ENCODE peak calls at places on chromosome 17, in nine cellular contexts. I is cardiac muscle cell; A is mammary epithelial cell; S is upper lobe of right lung; L is A549; T is ovary; W is CD8-positive, alpha-beta T cell; P is kidney; X is right lobe of liver. Y is an unnamed sample.

GRCh38 chr17:76138234-76138895 is 2.7 kb downstream of the FOXJ1 start:
- DNase-seq in I (no peak), A (no peak), S (no peak), L (peak; percentile 66), T (no peak), W (no peak), P (peak; percentile 87), X (peak; percentile 17), Y (peak; percentile 64)

GRCh38 chr17:72187544-72187943 is 66.7 kb downstream of the SOX9 start:
- DNase-seq in I (peak; percentile 85), A (no peak), S (no peak), L (no peak), T (no peak), W (no peak), P (peak; percentile 78), X (peak; percentile 57), Y (no peak)

GRCh38 chr17:27155866-27156265 is 138.0 kb upstream of the WSB1 start:
- DNase-seq in I (no peak), A (no peak), S (peak; percentile 45), L (no peak), T (no peak), W (no peak), P (peak; percentile 49), X (peak; percentile 6), Y (peak; percentile 62)

GRCh38 chr17:72555052-72555451 is 434.2 kb downstream of the SOX9 start:
- DNase-seq in I (no peak), A (no peak), S (no peak), L (no peak), T (no peak), W (no peak), P (no peak), X (no peak), Y (no peak)

GRCh38 chr17:47840742-47841487 is at the start of gene SCRN2:
- DNase-seq in I (peak; percentile 86), A (peak; percentile 82), S (peak; percentile 95), L (peak; percentile 93), T (peak; percentile 94), W (peak; percentile 79), P (peak; percentile 96), X (peak; percentile 91), Y (peak; percentile 98)

GRCh38 chr17:56313201-56313600 is 159.9 kb downstream of the ANKFN1 start:
- DNase-seq in I (no peak), A (no peak), S (no peak), L (no peak), T (no peak), W (no peak), P (no peak), X (no peak), Y (peak; percentile 66)

GRCh38 chr17:48804936-48805411 is 12.1 kb downstream of the TTLL6 start:
- DNase-seq in I (peak; percentile 65), A (peak; percentile 21), S (peak; percentile 79), L (peak; percentile 96), T (peak; percentile 66), W (peak; percentile 61), P (peak; percentile 78), X (peak; percentile 58), Y (peak; percentile 85)

GRCh38 chr17:73308017-73308823 is 3.6 kb downstream of the CDC42EP4 start:
- DNase-seq in I (peak; percentile 97), A (peak; percentile 85), S (peak; percentile 94), L (peak; percentile 92), T (peak; percentile 88), W (no peak), P (peak; percentile 95), X (peak; percentile 86), Y (no peak)

GRCh38 chr17:4971826-4972225 is 4.2 kb upstream of the SPAG7 start:
- DNase-seq in I (no peak), A (no peak), S (no peak), L (no peak), T (no peak), W (no peak), P (peak; percentile 26), X (no peak), Y (no peak)

GRCh38 chr17:4972322-4972721 is 4.7 kb upstream of the SPAG7 start:
- DNase-seq in I (no peak), A (no peak), S (no peak), L (no peak), T (no peak), W (no peak), P (peak; percentile 66), X (no peak), Y (no peak)

GRCh38 chr17:4973431-4973830 is 5.8 kb upstream of the SPAG7 start:
- DNase-seq in I (no peak), A (no peak), S (no peak), L (no peak), T (no peak), W (no peak), P (peak; percentile 66), X (no peak), Y (no peak)

GRCh38 chr17:4974064-4974670 is 6.5 kb upstream of the SPAG7 start:
- DNase-seq in I (no peak), A (no peak), S (no peak), L (no peak), T (no peak), W (no peak), P (peak; percentile 40), X (no peak), Y (no peak)

DNA sequence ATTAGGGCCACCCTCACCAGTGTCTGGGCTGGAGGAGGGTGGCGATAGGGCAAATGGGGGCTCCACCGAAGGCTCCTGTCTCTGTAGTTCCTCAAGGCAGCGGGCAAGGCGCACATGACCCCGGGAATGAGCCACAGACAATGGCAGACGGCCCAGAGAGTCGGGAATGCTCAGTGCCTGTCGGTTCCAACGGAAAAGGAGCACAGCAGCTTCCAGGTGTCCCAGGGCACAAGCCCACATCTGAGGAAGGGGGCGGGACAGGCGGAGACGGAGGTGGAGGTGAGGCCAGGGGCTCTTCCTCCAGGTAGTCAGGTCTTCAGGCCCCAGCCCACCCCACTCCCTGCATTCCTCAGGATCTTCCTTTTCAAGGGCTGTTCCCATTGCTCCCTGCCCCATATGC is 5.1 kb upstream of the SPAG7 start:
- DNase-seq in I (no peak), A (no peak), S (no peak), L (no peak), T (no peak), W (no peak), P (peak; percentile 65), X (no peak), Y (no peak)
- H3K27ac ChIP-seq in I (no peak overlapping the region), A (no peak overlapping the region), S (no peak overlapping the region), L (no peak overlapping the region), T (no peak overlapping the region), W (no peak overlapping the region), P (no peak overlapping the region), X (no peak overlapping the region), Y (peak overlapping the region; percentile 51)

GRCh38 chr17:40451420-40451819 is 8.2 kb downstream of the IGFBP4 start:
- DNase-seq in I (peak; percentile 98), A (no peak), S (no peak), L (no peak), T (peak; percentile 90), W (no peak), P (no peak), X (peak; percentile 74), Y (no peak)

GRCh38 chr17:40450175-40450574 is 6.9 kb downstream of the IGFBP4 start:
- DNase-seq in I (no peak), A (peak; percentile 39), S (no peak), L (peak; percentile 81), T (no peak), W (no peak), P (no peak), X (peak; percentile 63), Y (no peak)

GRCh38 chr17:40453881-40454630 is 10.8 kb downstream of the IGFBP4 start:
- DNase-seq in I (no peak), A (no peak), S (no peak), L (no peak), T (peak; percentile 31), W (no peak), P (peak; percentile 62), X (no peak), Y (no peak)

GRCh38 chr17:40452921-40453378 is 9.7 kb downstream of the IGFBP4 start:
- DNase-seq in I (no peak), A (peak; percentile 52), S (no peak), L (no peak), T (no peak), W (no peak), P (peak; percentile 72), X (no peak), Y (no peak)

DNA sequence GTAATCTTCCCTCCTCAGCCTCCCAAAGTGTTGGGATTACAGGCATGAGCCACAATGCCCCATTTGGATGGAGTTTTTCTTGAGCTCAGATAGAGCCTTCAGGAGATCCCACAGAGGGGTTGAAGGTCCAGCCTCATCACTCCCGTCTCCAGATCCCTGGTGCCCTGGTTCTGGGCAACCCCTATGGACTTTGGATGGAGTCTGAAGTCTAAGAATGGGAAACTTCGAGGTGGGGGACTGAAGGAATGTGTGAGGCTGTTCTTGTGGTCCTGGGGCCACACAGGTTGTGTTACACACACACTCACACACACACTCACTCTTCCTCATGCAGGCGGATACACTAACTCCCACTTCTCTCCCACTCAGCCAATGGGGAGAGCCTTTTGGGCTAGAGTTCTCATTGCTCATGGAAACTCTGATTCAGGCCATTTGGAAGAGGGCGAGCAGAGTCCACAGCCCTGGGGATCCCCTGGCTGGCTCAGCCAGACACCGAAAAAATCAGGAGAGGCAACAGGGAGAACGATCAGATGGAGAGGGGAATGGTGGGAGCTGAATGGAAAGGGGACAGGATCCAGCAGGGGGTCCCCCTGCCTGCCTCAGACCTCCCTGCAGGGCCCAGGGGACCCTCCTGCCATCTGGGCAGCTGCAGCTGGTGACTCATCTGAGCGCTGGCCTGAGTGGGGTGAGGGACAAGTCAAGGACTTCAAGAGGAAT is 9.0 kb downstream of the IGFBP4 start:
- DNase-seq in I (peak; percentile 93), A (no peak), S (no peak), L (no peak), T (peak; percentile 65), W (no peak), P (peak; percentile 65), X (no peak), Y (no peak)
- H3K4me3 ChIP-seq in I (no peak overlapping the region), A (no peak overlapping the region), S (no peak overlapping the region), L (peak overlapping the region; percentile 78), T (no peak overlapping the region), W (no peak overlapping the region), P (no peak overlapping the region), X (no peak overlapping the region), Y (no peak overlapping the region)

GRCh38 chr17:30970757-30971567 is at the start of gene RNF135:
- DNase-seq in I (peak; percentile 93), A (peak; percentile 88), S (peak; percentile 92), L (peak; percentile 95), T (peak; percentile 77), W (peak; percentile 43), P (peak; percentile 94), X (peak; percentile 75), Y (peak; percentile 95)
- H3K27ac ChIP-seq in I (no peak within 1 kb of the TSS), A (peak within 1 kb of the TSS; percentile 92), S (peak within 1 kb of the TSS; percentile 97), L (peak within 1 kb of the TSS; percentile 84), T (peak within 1 kb of the TSS; percentile 92), W (peak within 1 kb of the TSS; percentile 26), P (peak within 1 kb of the TSS; percentile 98), X (peak within 1 kb of the TSS; percentile 60), Y (peak within 1 kb of the TSS; percentile 97)

GRCh38 chr17:39820541-39820940 is 43.6 kb downstream of the IKZF3 start:
- DNase-seq in I (no peak), A (no peak), S (no peak), L (no peak), T (no peak), W (no peak), P (no peak), X (no peak), Y (no peak)

GRCh38 chr17:39826334-39826733 is 37.8 kb downstream of the IKZF3 start:
- DNase-seq in I (no peak), A (no peak), S (no peak), L (no peak), T (no peak), W (no peak), P (no peak), X (no peak), Y (no peak)

GRCh38 chr17:39822051-39822450 is 42.1 kb downstream of the IKZF3 start:
- DNase-seq in I (no peak), A (no peak), S (no peak), L (no peak), T (no peak), W (no peak), P (no peak), X (no peak), Y (no peak)

GRCh38 chr17:39820987-39821386 is 43.1 kb downstream of the IKZF3 start:
- DNase-seq in I (no peak), A (no peak), S (no peak), L (no peak), T (no peak), W (no peak), P (no peak), X (no peak), Y (no peak)

DNA sequence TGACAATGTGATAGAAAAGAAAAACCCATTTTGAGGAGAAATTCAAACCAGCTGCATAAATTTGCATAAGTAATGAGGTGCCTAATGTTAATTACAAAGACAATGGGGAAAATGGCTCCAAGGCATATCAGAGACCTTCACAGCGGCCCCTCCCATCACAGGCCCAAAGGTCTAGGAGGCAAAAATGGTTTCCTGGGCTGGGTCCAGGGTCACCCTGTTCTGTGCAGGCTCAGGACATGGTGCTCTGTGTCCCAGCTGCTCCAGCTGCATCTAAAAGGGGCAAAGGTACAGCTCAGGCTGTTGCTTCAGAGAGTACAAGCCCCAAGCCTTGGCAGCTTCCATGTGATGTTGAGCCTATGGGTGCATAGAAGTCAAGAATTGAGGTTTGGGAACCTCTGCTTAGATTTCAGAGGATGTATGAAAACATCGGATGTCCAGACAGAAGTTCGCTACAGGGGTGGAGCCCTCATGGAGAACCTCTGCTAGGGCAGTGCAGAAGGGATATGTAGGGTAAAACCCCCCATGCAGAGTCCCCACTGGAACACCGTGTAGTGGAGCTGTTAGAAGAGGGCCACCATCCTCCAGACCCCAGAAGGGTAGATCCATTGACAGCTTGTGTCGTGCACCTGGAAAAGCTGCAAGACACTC is 40.6 kb downstream of the IKZF3 start:
- DNase-seq in I (no peak), A (no peak), S (no peak), L (no peak), T (no peak), W (no peak), P (no peak), X (no peak), Y (no peak)
- H3K4me3 ChIP-seq in I (no peak overlapping the region), A (no peak overlapping the region), S (no peak overlapping the region), L (no peak overlapping the region), T (no peak overlapping the region), W (no peak overlapping the region), P (no peak overlapping the region), X (no peak overlapping the region), Y (no peak overlapping the region)

Y was measured in spleen.